ENCODE peak calls at places on chromosomes 4 and X, in eight cellular contexts. One of them, this sample, is unnamed.

GRCh38 chr4:40401646-40402045 is 66.5 kb downstream of the CHRNA9 start:
- DNase-seq in A549: no peak
- DNase-seq in NB4: no peak
- DNase-seq in H7: no peak
- DNase-seq in cardiac fibroblast: peak; percentile 11
- DNase-seq in suprapubic skin: no peak
- DNase-seq in uterus: no peak
- DNase-seq in body of pancreas: no peak
- DNase-seq in this sample: no peak

GRCh38 chr4:22434895-22435294 is 81.0 kb downstream of the ADGRA3 start:
- DNase-seq in A549: peak; percentile 59
- DNase-seq in NB4: peak; percentile 60
- DNase-seq in H7: peak; percentile 20
- DNase-seq in cardiac fibroblast: peak; percentile 72
- DNase-seq in suprapubic skin: no peak
- DNase-seq in uterus: no peak
- DNase-seq in body of pancreas: peak; percentile 29
- DNase-seq in this sample: peak; percentile 19

GRCh38 chr4:187668683-187669082 is 326.9 kb upstream of the ZFP42 start:
- DNase-seq in A549: no peak
- DNase-seq in NB4: no peak
- DNase-seq in H7: no peak
- DNase-seq in cardiac fibroblast: peak; percentile 76
- DNase-seq in suprapubic skin: no peak
- DNase-seq in uterus: no peak
- DNase-seq in body of pancreas: no peak
- DNase-seq in this sample: no peak

GRCh38 chr4:84482564-84483563 is 16.2 kb downstream of the NKX6-1 start:
- DNase-seq in A549: no peak
- DNase-seq in NB4: no peak
- DNase-seq in H7: peak; percentile 87
- DNase-seq in cardiac fibroblast: no peak
- DNase-seq in suprapubic skin: peak; percentile 54
- DNase-seq in uterus: no peak
- DNase-seq in body of pancreas: no peak
- DNase-seq in this sample: no peak

GRCh38 chr4:68250151-68250930 is 4.8 kb upstream of the TMPRSS11B start:
- DNase-seq in A549: no peak
- DNase-seq in NB4: no peak
- DNase-seq in H7: no peak
- DNase-seq in cardiac fibroblast: no peak
- DNase-seq in suprapubic skin: no peak
- DNase-seq in uterus: no peak
- DNase-seq in body of pancreas: no peak
- DNase-seq in this sample: no peak

GRCh38 chrX:9807355-9808182 is 21.3 kb downstream of the SHROOM2 start:
- DNase-seq in A549: no peak
- DNase-seq in NB4: no peak
- DNase-seq in H7: peak; percentile 51
- DNase-seq in cardiac fibroblast: no peak
- DNase-seq in suprapubic skin: no peak
- DNase-seq in uterus: no peak
- DNase-seq in body of pancreas: no peak
- DNase-seq in this sample: no peak

GRCh38 chr4:168183717-168184571 is 91.6 kb downstream of the ANXA10 start:
- DNase-seq in A549: peak; percentile 44
- DNase-seq in NB4: peak; percentile 51
- DNase-seq in H7: peak; percentile 32
- DNase-seq in cardiac fibroblast: peak; percentile 66
- DNase-seq in suprapubic skin: no peak
- DNase-seq in uterus: no peak
- DNase-seq in body of pancreas: no peak
- DNase-seq in this sample: peak; percentile 11

GRCh38 chr4:137676357-137676998 is 144.2 kb upstream of the PCDH18 start:
- DNase-seq in A549: no peak
- DNase-seq in NB4: no peak
- DNase-seq in H7: no peak
- DNase-seq in cardiac fibroblast: no peak
- DNase-seq in suprapubic skin: no peak
- DNase-seq in uterus: no peak
- DNase-seq in body of pancreas: no peak
- DNase-seq in this sample: no peak

GRCh38 chr4:24991015-24991414 is 39.7 kb downstream of the LGI2 start:
- DNase-seq in A549: no peak
- DNase-seq in NB4: no peak
- DNase-seq in H7: no peak
- DNase-seq in cardiac fibroblast: peak; percentile 77
- DNase-seq in suprapubic skin: no peak
- DNase-seq in uterus: peak; percentile 77
- DNase-seq in body of pancreas: no peak
- DNase-seq in this sample: no peak

GRCh38 chr4:145805490-145805889 is 125.5 kb downstream of the C4orf51 start:
- DNase-seq in A549: peak; percentile 16
- DNase-seq in NB4: no peak
- DNase-seq in H7: no peak
- DNase-seq in cardiac fibroblast: peak; percentile 80
- DNase-seq in suprapubic skin: no peak
- DNase-seq in uterus: no peak
- DNase-seq in body of pancreas: no peak
- DNase-seq in this sample: no peak

GRCh38 chrX:143837444-143837843 is 46.4 kb upstream of the UBE2NL start:
- DNase-seq in A549: no peak
- DNase-seq in NB4: no peak
- DNase-seq in H7: no peak
- DNase-seq in cardiac fibroblast: no peak
- DNase-seq in suprapubic skin: no peak
- DNase-seq in uterus: no peak
- DNase-seq in body of pancreas: no peak
- DNase-seq in this sample: no peak

GRCh38 chr4:147586032-147586431 is 31.2 kb upstream of the TMEM184C start:
- DNase-seq in A549: no peak
- DNase-seq in NB4: no peak
- DNase-seq in H7: no peak
- DNase-seq in cardiac fibroblast: no peak
- DNase-seq in suprapubic skin: no peak
- DNase-seq in uterus: no peak
- DNase-seq in body of pancreas: no peak
- DNase-seq in this sample: no peak

GRCh38 chr4:103137446-103137827 is 37.8 kb upstream of the BDH2 start:
- DNase-seq in A549: no peak
- DNase-seq in NB4: no peak
- DNase-seq in H7: no peak
- DNase-seq in cardiac fibroblast: peak; percentile 82
- DNase-seq in suprapubic skin: no peak
- DNase-seq in uterus: no peak
- DNase-seq in body of pancreas: no peak
- DNase-seq in this sample: no peak

GRCh38 chr4:53614616-53615015 is 23.3 kb upstream of the LNX1 start:
- DNase-seq in A549: peak; percentile 20
- DNase-seq in NB4: peak; percentile 13
- DNase-seq in H7: no peak
- DNase-seq in cardiac fibroblast: no peak
- DNase-seq in suprapubic skin: no peak
- DNase-seq in uterus: no peak
- DNase-seq in body of pancreas: no peak
- DNase-seq in this sample: no peak

GRCh38 chr4:102761478-102761790 is 666 bp upstream of the MANBA start:
- DNase-seq in A549: no peak
- DNase-seq in NB4: no peak
- DNase-seq in H7: no peak
- DNase-seq in cardiac fibroblast: no peak
- DNase-seq in suprapubic skin: no peak
- DNase-seq in uterus: no peak
- DNase-seq in body of pancreas: no peak
- DNase-seq in this sample: no peak

DNA sequence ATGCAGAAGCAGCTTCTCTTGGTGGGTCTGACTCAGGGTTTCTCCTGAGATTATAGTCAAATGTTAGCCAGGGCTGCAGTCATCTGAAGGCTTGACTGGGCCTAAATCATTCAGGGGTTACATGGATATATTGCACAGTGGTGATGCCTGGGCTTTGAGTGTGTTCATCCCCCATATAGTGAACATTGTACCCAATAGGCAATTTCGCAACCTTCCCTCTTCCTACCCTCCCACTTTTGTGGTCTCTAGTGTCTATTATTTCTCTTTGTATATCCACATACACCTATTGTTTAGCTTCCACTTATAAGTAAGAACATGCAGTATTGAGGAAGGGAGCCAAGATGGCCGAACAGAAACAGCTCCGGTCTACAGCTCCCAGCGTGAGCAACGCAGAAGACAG is 90.3 kb upstream of the CAMK2D start:
- DNase-seq in A549: no peak
- DNase-seq in NB4: peak; percentile 54
- DNase-seq in H7: no peak
- DNase-seq in cardiac fibroblast: peak; percentile 11
- DNase-seq in suprapubic skin: no peak
- DNase-seq in uterus: no peak
- DNase-seq in body of pancreas: no peak
- DNase-seq in this sample: no peak
- H3K4me3 ChIP-seq in A549: no peak overlapping the region
- H3K4me3 ChIP-seq in NB4: no peak overlapping the region
- H3K4me3 ChIP-seq in H7: no peak overlapping the region
- H3K4me3 ChIP-seq in cardiac fibroblast: no peak overlapping the region
- H3K4me3 ChIP-seq in suprapubic skin: no peak overlapping the region
- H3K4me3 ChIP-seq in uterus: no peak overlapping the region
- H3K4me3 ChIP-seq in body of pancreas: no peak overlapping the region
- H3K4me3 ChIP-seq in this sample: no peak overlapping the region

GRCh38 chr4:1857931-1858330 is 2.0 kb upstream of the LETM1 start:
- DNase-seq in A549: no peak
- DNase-seq in NB4: no peak
- DNase-seq in H7: no peak
- DNase-seq in cardiac fibroblast: no peak
- DNase-seq in suprapubic skin: no peak
- DNase-seq in uterus: no peak
- DNase-seq in body of pancreas: no peak
- DNase-seq in this sample: no peak
- H3K4me3 ChIP-seq in A549: no peak overlapping the region
- H3K4me3 ChIP-seq in NB4: no peak overlapping the region
- H3K4me3 ChIP-seq in H7: no peak overlapping the region
- H3K4me3 ChIP-seq in cardiac fibroblast: no peak overlapping the region
- H3K4me3 ChIP-seq in suprapubic skin: no peak overlapping the region
- H3K4me3 ChIP-seq in uterus: no peak overlapping the region
- H3K4me3 ChIP-seq in body of pancreas: no peak overlapping the region
- H3K4me3 ChIP-seq in this sample: no peak overlapping the region

GRCh38 chrX:107135076-107135964 is 16.7 kb upstream of the RBM41 start:
- DNase-seq in A549: peak; percentile 89
- DNase-seq in NB4: peak; percentile 76
- DNase-seq in H7: no peak
- DNase-seq in cardiac fibroblast: peak; percentile 73
- DNase-seq in suprapubic skin: no peak
- DNase-seq in uterus: no peak
- DNase-seq in body of pancreas: no peak
- DNase-seq in this sample: no peak

DNA sequence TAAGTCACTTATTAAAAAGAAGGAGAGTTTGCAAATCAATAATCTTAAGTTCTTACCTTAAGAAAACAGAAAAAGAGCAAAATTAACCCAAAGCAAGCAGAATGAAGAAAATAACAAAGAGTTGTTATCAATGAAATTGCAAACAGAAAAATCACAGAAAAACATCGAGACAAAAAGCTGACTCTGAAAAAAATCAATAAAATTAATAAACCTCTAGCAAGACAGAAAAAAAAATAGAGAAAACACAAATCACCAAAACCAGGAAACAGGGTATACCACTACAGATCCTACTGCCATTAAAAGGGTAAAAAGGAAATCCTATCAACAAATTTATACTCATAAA is 17.3 kb upstream of the RBM41 start:
- DNase-seq in A549: no peak
- DNase-seq in NB4: no peak
- DNase-seq in H7: no peak
- DNase-seq in cardiac fibroblast: no peak
- DNase-seq in suprapubic skin: no peak
- DNase-seq in uterus: no peak
- DNase-seq in body of pancreas: no peak
- DNase-seq in this sample: no peak
- H3K4me3 ChIP-seq in A549: peak overlapping the region; percentile 25
- H3K4me3 ChIP-seq in NB4: no peak overlapping the region
- H3K4me3 ChIP-seq in H7: no peak overlapping the region
- H3K4me3 ChIP-seq in cardiac fibroblast: no peak overlapping the region
- H3K4me3 ChIP-seq in suprapubic skin: no peak overlapping the region
- H3K4me3 ChIP-seq in uterus: no peak overlapping the region
- H3K4me3 ChIP-seq in body of pancreas: no peak overlapping the region
- H3K4me3 ChIP-seq in this sample: no peak overlapping the region

GRCh38 chrX:120120223-120120622 is 4.5 kb upstream of the RHOXF1 start:
- DNase-seq in A549: no peak
- DNase-seq in NB4: no peak
- DNase-seq in H7: no peak
- DNase-seq in cardiac fibroblast: no peak
- DNase-seq in suprapubic skin: no peak
- DNase-seq in uterus: no peak
- DNase-seq in body of pancreas: no peak
- DNase-seq in this sample: no peak

GRCh38 chrX:120125444-120125843 is 9.7 kb upstream of the RHOXF1 start:
- DNase-seq in A549: no peak
- DNase-seq in NB4: no peak
- DNase-seq in H7: no peak
- DNase-seq in cardiac fibroblast: no peak
- DNase-seq in suprapubic skin: no peak
- DNase-seq in uterus: no peak
- DNase-seq in body of pancreas: no peak
- DNase-seq in this sample: no peak
- H3K4me3 ChIP-seq in A549: no peak overlapping the region
- H3K4me3 ChIP-seq in NB4: no peak overlapping the region
- H3K4me3 ChIP-seq in H7: no peak overlapping the region
- H3K4me3 ChIP-seq in cardiac fibroblast: no peak overlapping the region
- H3K4me3 ChIP-seq in suprapubic skin: no peak overlapping the region
- H3K4me3 ChIP-seq in uterus: no peak overlapping the region
- H3K4me3 ChIP-seq in body of pancreas: no peak overlapping the region
- H3K4me3 ChIP-seq in this sample: no peak overlapping the region

DNA sequence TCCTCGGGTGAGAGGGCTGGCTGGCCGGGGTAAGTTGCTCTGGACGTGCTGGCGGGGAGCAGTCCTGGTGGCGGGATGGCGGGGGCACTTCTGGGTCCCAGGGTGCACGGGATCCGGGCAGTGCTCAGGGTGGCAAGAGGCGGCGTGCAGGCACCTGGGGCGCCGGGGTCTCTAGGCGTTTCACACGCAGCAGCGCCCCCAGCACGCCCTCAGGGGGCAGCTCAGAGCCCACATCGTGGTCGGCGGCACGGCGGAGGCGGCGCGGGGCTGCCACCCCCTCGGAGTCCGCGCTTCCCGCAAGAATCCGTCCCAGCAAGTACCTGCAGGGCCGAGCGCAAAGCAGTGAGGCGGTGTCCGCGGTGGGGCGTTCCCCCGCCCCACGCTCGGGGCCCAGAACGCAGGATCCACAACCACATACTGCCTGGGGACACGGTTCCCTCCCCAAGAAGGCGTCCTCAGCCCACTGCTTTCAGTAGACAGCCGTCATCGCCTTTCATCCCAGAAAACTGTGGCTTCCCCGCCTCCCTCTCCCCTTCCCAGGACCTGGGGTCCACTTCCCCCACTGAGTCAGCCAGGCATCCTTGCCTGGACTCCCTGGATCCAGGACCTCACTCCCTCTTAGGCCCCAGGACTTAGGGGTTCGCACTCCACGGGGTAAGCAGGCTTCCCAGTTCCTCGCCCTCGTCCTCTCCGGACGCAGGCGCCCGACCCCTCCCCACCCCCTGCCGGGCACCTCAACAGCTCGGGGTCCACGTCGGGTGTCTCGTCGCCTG is 4.1 kb downstream of the PCSK1N start:
- DNase-seq in A549: no peak
- DNase-seq in NB4: no peak
- DNase-seq in H7: peak; percentile 73
- DNase-seq in cardiac fibroblast: no peak
- DNase-seq in suprapubic skin: no peak
- DNase-seq in uterus: no peak
- DNase-seq in body of pancreas: no peak
- DNase-seq in this sample: no peak
- H3K4me3 ChIP-seq in A549: no peak overlapping the region
- H3K4me3 ChIP-seq in NB4: no peak overlapping the region
- H3K4me3 ChIP-seq in H7: peak overlapping the region; percentile 42
- H3K4me3 ChIP-seq in cardiac fibroblast: no peak overlapping the region
- H3K4me3 ChIP-seq in suprapubic skin: peak overlapping the region; percentile 24
- H3K4me3 ChIP-seq in uterus: no peak overlapping the region
- H3K4me3 ChIP-seq in body of pancreas: no peak overlapping the region
- H3K4me3 ChIP-seq in this sample: no peak overlapping the region

This sample was measured in LNCaP clone FGC.